ENCODE peak calls at places on chromosome 12, in nine cellular contexts. D is fibroblast of mammary gland, Y is cardiac muscle cell, K is A549, S is WERI-Rb-1, U is heart left ventricle, H is left ventricle myocardium inferior, X is fibroblast of the aortic adventitia, J is GM23338. O is an unnamed sample.

GRCh38 chr12:17918013-17918412 is 172.0 kb downstream of the RERGL start:
- DNase-seq in D (peak), Y (no peak), K (no peak), S (no peak), U (no peak), H (no peak), X (no peak), J (no peak), O (no peak)

GRCh38 chr12:17108877-17109520 is 503.0 kb upstream of the LMO3 start:
- DNase-seq in D (no peak), Y (no peak), K (no peak), S (no peak), U (no peak), H (no peak), X (peak), J (no peak), O (no peak)

GRCh38 chr12:124663771-124664366 is 96.5 kb upstream of the NCOR2 start:
- DNase-seq in D (no peak), Y (no peak), K (no peak), S (no peak), U (no peak), H (no peak), X (no peak), J (no peak), O (no peak)

GRCh38 chr12:130504110-130504835 is 166.6 kb downstream of the PIWIL1 start:
- DNase-seq in D (no peak), Y (no peak), K (no peak), S (peak), U (no peak), H (no peak), X (no peak), J (no peak), O (no peak)

GRCh38 chr12:53560386-53560785 is 53.1 kb upstream of the NPFF start:
- DNase-seq in D (peak), Y (peak), K (no peak), S (no peak), U (no peak), H (no peak), X (peak), J (no peak), O (no peak)

GRCh38 chr12:126899926-126900792 is 1366.8 kb upstream of the TMEM132C start:
- DNase-seq in D (no peak), Y (no peak), K (no peak), S (no peak), U (no peak), H (no peak), X (no peak), J (no peak), O (no peak)

GRCh38 chr12:3218846-3219632 is 141.9 kb downstream of the TSPAN9 start:
- DNase-seq in D (no peak), Y (no peak), K (no peak), S (no peak), U (no peak), H (no peak), X (no peak), J (no peak), O (no peak)

GRCh38 chr12:83893101-83893500 is 1019.5 kb downstream of the SLC6A15 start:
- DNase-seq in D (no peak), Y (peak), K (no peak), S (no peak), U (no peak), H (no peak), X (no peak), J (no peak), O (no peak)

GRCh38 chr12:26936559-26937442 is 980 bp downstream of the INTS13 start:
- DNase-seq in D (no peak), Y (no peak), K (no peak), S (no peak), U (no peak), H (no peak), X (no peak), J (no peak), O (no peak)

GRCh38 chr12:52837781-52838736 is 3.9 kb upstream of the KRT79 start:
- DNase-seq in D (peak), Y (peak), K (no peak), S (no peak), U (no peak), H (no peak), X (peak), J (no peak), O (no peak)

GRCh38 chr12:124655317-124656213 is 88.2 kb upstream of the NCOR2 start:
- DNase-seq in D (peak), Y (peak), K (peak), S (peak), U (peak), H (peak), X (peak), J (peak), O (peak)

GRCh38 chr12:2765052-2765451 is 29.7 kb upstream of the FKBP4 start:
- DNase-seq in D (no peak), Y (no peak), K (no peak), S (no peak), U (no peak), H (no peak), X (no peak), J (no peak), O (no peak)

GRCh38 chr12:11765817-11766794 is 116.6 kb downstream of the ETV6 start:
- DNase-seq in D (peak), Y (peak), K (no peak), S (no peak), U (peak), H (no peak), X (peak), J (no peak), O (peak)

GRCh38 chr12:80769553-80770140 is 52.9 kb downstream of the MYF5 start:
- DNase-seq in D (no peak), Y (no peak), K (no peak), S (peak), U (no peak), H (no peak), X (no peak), J (peak), O (no peak)

GRCh38 chr12:70367268-70368141 is 1.4 kb downstream of the KCNMB4 start:
- DNase-seq in D (no peak), Y (peak), K (no peak), S (no peak), U (no peak), H (no peak), X (peak), J (peak), O (no peak)

GRCh38 chr12:106109168-106109910 is 29.4 kb downstream of the NUAK1 start:
- DNase-seq in D (no peak), Y (peak), K (no peak), S (no peak), U (no peak), H (no peak), X (peak), J (no peak), O (no peak)

GRCh38 chr12:30691122-30691879 is 4.4 kb downstream of the IPO8 start:
- DNase-seq in D (peak), Y (peak), K (peak), S (no peak), U (no peak), H (no peak), X (peak), J (no peak), O (no peak)

GRCh38 chr12:68497702-68498101 is 113.0 kb upstream of the RAP1B start:
- DNase-seq in D (peak), Y (peak), K (no peak), S (no peak), U (no peak), H (no peak), X (peak), J (no peak), O (peak)

GRCh38 chr12:115570271-115570777 is 707.2 kb downstream of the MED13L start:
- DNase-seq in D (peak), Y (no peak), K (peak), S (peak), U (no peak), H (no peak), X (peak), J (no peak), O (peak)

GRCh38 chr12:86015026-86015425 is 140.9 kb downstream of the NTS start:
- DNase-seq in D (no peak), Y (no peak), K (no peak), S (no peak), U (no peak), H (no peak), X (no peak), J (no peak), O (no peak)

GRCh38 chr12:75836533-75836932 is 195.0 kb downstream of the PHLDA1 start:
- DNase-seq in D (no peak), Y (no peak), K (no peak), S (no peak), U (no peak), H (no peak), X (no peak), J (no peak), O (no peak)

GRCh38 chr12:6493580-6494350 is at the start of gene NCAPD2:
- DNase-seq in D (peak), Y (peak), K (peak), S (peak), U (peak), H (peak), X (peak), J (peak), O (peak)
- TF ChIP-seq CTCF in D (no peak), Y (no peak), K (no peak), S (no peak), U (peak), H (peak), X (peak), J (peak), O (peak)

DNA sequence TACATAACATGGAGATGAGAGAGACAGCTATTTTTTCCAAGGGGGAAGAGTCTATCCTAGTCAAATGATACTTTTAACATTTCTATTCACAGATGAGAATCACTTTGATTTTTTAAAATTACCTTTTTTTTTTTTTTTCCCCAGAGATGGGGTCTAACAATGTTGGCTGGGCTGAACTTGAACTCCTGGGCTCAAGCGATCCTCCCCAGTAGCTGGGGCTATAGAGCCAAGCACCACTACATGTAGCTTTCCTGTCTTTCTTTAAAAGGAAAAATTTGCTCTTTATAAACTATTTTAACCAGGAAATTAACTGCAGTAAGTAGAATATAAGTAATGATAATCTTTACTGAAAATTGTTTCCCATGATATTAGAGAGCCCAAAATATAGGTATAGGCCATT is 3.3 kb downstream of the PRICKLE1 start:
- DNase-seq in D (no peak), Y (no peak), K (no peak), S (no peak), U (no peak), H (no peak), X (no peak), J (no peak), O (no peak)
- H3K4me3 ChIP-seq in D (no peak), Y (peak), K (no peak), S (no peak), U (no peak), H (no peak), X (no peak), J (no peak), O (peak)

GRCh38 chr12:51591020-51591901 is at the start of gene SCN8A:
- DNase-seq in D (peak), Y (peak), K (peak), S (peak), U (peak), H (peak), X (peak), J (peak), O (no peak)

GRCh38 chr12:51589557-51590176 is 1.4 kb upstream of the SCN8A start:
- DNase-seq in D (no peak), Y (no peak), K (no peak), S (no peak), U (no peak), H (no peak), X (no peak), J (no peak), O (no peak)

GRCh38 chr12:51589060-51589459 is 2.0 kb upstream of the SCN8A start:
- DNase-seq in D (no peak), Y (no peak), K (no peak), S (no peak), U (no peak), H (no peak), X (no peak), J (no peak), O (no peak)

GRCh38 chr12:51592034-51592705 is 1.1 kb downstream of the SCN8A start:
- DNase-seq in D (peak), Y (no peak), K (no peak), S (no peak), U (no peak), H (no peak), X (peak), J (peak), O (peak)

DNA sequence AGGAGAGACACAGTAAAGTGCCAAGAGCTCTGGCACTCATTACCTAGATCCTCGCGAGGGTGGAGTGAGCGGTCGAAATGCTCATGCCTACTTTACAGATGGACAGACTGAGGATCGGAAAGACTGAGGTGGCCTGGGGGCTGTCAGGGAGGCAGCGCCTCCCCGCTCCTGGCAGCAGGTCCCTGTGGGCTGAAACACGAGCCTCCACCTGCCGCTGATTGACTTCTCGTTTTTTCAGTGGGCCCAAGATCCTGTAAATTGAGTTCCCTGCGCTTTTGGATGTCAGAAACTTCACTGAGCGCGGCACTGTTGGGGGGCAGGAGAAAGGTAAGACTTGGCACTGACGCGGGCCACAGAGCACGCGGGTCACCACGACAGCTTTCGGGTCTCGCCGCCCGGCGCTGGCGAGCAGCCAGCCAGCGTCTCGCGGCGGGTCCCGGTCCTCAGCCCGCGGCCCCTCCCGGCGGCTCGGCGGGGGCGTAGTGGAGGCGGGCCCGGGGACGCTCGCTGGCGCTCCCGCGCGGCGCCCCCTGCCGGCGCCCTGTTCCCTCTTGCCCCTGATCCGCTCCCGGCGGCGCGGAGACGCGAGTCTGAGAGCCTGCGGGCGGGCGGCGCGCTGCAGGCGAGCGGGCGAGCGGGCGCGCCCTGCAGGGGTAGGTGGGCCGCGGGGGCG is 550 bp upstream of the SCN8A start:
- DNase-seq in D (peak), Y (peak), K (peak), S (peak), U (peak), H (peak), X (peak), J (peak), O (peak)
- TF ChIP-seq CTCF in D (peak), Y (peak), K (peak), S (peak), U (peak), H (peak), X (peak), J (no peak), O (peak)

GRCh38 chr12:116693259-116694227 is 44.3 kb downstream of the SPRING1 start:
- DNase-seq in D (no peak), Y (no peak), K (no peak), S (no peak), U (no peak), H (no peak), X (no peak), J (peak), O (no peak)
- H3K4me3 ChIP-seq in D (no peak), Y (peak), K (no peak), S (no peak), U (peak), H (peak), X (no peak), J (peak), O (peak)

GRCh38 chr12:1698638-1699214 is 7.9 kb downstream of the ADIPOR2 start:
- DNase-seq in D (no peak), Y (no peak), K (no peak), S (no peak), U (no peak), H (no peak), X (no peak), J (no peak), O (no peak)
- TF ChIP-seq CTCF in D (no peak), Y (no peak), K (no peak), S (no peak), U (no peak), H (no peak), X (no peak), J (no peak), O (no peak)

DNA sequence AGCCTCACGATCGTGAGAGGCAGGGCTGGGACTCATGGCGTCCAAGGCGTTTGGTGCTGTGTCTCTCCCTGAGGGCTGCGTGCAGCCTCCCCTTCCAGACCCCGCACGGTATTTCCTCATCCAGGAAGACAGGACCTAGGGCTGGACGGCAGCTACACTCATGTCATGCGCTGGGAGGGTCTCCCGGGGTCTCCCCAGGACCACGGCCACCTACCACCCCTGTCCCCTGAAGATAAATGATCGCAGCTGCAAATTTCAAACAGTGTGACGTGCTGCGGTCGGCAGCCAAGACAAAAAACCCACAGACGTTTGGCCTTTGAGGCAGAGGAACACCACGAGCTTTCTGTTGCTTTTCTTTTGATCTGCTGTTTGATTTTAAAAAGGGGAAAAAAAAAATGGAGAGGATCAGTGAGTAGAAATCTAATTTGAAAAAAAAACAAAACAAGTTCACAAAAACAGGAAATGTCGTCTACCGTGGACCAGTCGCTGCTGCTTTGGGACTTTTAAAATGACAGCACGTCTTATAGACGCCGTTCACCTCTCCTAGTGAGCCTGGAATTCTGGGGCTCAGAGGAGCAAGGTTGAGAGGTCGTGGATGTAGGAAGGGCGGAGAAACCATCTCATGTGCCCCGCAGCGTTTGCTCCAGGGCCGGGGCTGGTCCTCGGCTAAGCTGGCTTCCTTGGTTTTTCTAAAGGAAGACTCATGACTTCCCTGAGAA is 237.6 kb downstream of the SLC41A2 start:
- DNase-seq in D (peak), Y (peak), K (no peak), S (no peak), U (no peak), H (no peak), X (no peak), J (no peak), O (peak)
- H3K4me3 ChIP-seq in D (no peak), Y (no peak), K (no peak), S (no peak), U (peak), H (peak), X (no peak), J (no peak), O (peak)

GRCh38 chr12:753401-754237 is 1.2 kb downstream of the WNK1 start:
- DNase-seq in D (peak), Y (peak), K (no peak), S (peak), U (peak), H (peak), X (peak), J (peak), O (no peak)
- TF ChIP-seq CTCF in D (no peak), Y (no peak), K (no peak), S (no peak), U (no peak), H (peak), X (no peak), J (no peak), O (no peak)

GRCh38 chr12:47709277-47710048 is 3.6 kb upstream of the RPAP3 start:
- DNase-seq in D (no peak), Y (no peak), K (no peak), S (no peak), U (no peak), H (no peak), X (no peak), J (no peak), O (no peak)
- H3K4me3 ChIP-seq in D (no peak), Y (no peak), K (no peak), S (no peak), U (no peak), H (no peak), X (no peak), J (no peak), O (no peak)

GRCh38 chr12:76878045-76878898 is 547 bp downstream of the CSRP2 start:
- DNase-seq in D (no peak), Y (peak), K (peak), S (peak), U (no peak), H (no peak), X (no peak), J (peak), O (no peak)
- TF ChIP-seq CTCF in D (no peak), Y (peak), K (no peak), S (peak), U (no peak), H (no peak), X (peak), J (peak), O (peak)